ENCODE peak calls at places on chromosomes 12 and 14, in nine cellular contexts. One of them, this sample, is unnamed.

GRCh38 chr14:92754956-92755355 is 6.5 kb upstream of the LGMN start:
- DNase-seq in NCI-H774: peak
- DNase-seq in MG63: no peak
- DNase-seq in stimulated activated effector memory CD8-positive, alpha-beta T cell treated with anti-CD3 and anti-CD28 coated beads, Interleukin-12 subunit alpha, Interleukin-12 subunit beta, amount 100 ng/mL, for 72 hours: no peak
- DNase-seq in hepatocyte: no peak
- DNase-seq in cardiac muscle cell: no peak
- DNase-seq in stimulated activated naive CD4-positive, alpha-beta T cell treated with Interleukin-2 at 50 U/mL for 16 hours: no peak
- DNase-seq in fibroblast of mammary gland: no peak
- DNase-seq in stimulated activated CD4-positive, alpha-beta T cell treated with anti-CD3 and anti-CD28 coated beads, TNF-alpha, amount 100 ng/mL, for 48 hours: no peak
- DNase-seq in this sample: no peak

GRCh38 chr12:110266381-110266909 is 14.6 kb upstream of the ATP2A2 start:
- DNase-seq in NCI-H774: peak
- DNase-seq in stimulated activated effector memory CD8-positive, alpha-beta T cell treated with anti-CD3 and anti-CD28 coated beads, Interleukin-12 subunit alpha, Interleukin-12 subunit beta, amount 100 ng/mL, for 72 hours: no peak
- DNase-seq in fibroblast of mammary gland: no peak
- DNase-seq in cardiac muscle cell: no peak
- DNase-seq in hepatocyte: no peak
- DNase-seq in stimulated activated naive CD4-positive, alpha-beta T cell treated with Interleukin-2 at 50 U/mL for 16 hours: no peak
- DNase-seq in stimulated activated CD4-positive, alpha-beta T cell treated with anti-CD3 and anti-CD28 coated beads, TNF-alpha, amount 100 ng/mL, for 48 hours: no peak
- DNase-seq in MG63: no peak
- DNase-seq in this sample: no peak

GRCh38 chr12:114662512-114663177 is 21.3 kb downstream of the TBX3 start:
- DNase-seq in cardiac muscle cell: peak
- DNase-seq in stimulated activated naive CD4-positive, alpha-beta T cell treated with Interleukin-2 at 50 U/mL for 16 hours: peak
- DNase-seq in stimulated activated effector memory CD8-positive, alpha-beta T cell treated with anti-CD3 and anti-CD28 coated beads, Interleukin-12 subunit alpha, Interleukin-12 subunit beta, amount 100 ng/mL, for 72 hours: peak
- DNase-seq in stimulated activated CD4-positive, alpha-beta T cell treated with anti-CD3 and anti-CD28 coated beads, TNF-alpha, amount 100 ng/mL, for 48 hours: peak
- DNase-seq in fibroblast of mammary gland: peak
- DNase-seq in MG63: peak
- DNase-seq in NCI-H774: peak
- DNase-seq in hepatocyte: peak
- DNase-seq in this sample: peak

GRCh38 chr12:46459111-46459510 is 86.5 kb upstream of the SLC38A2 start:
- DNase-seq in hepatocyte: no peak
- DNase-seq in stimulated activated CD4-positive, alpha-beta T cell treated with anti-CD3 and anti-CD28 coated beads, TNF-alpha, amount 100 ng/mL, for 48 hours: no peak
- DNase-seq in NCI-H774: no peak
- DNase-seq in MG63: peak
- DNase-seq in fibroblast of mammary gland: peak
- DNase-seq in stimulated activated naive CD4-positive, alpha-beta T cell treated with Interleukin-2 at 50 U/mL for 16 hours: peak
- DNase-seq in cardiac muscle cell: no peak
- DNase-seq in stimulated activated effector memory CD8-positive, alpha-beta T cell treated with anti-CD3 and anti-CD28 coated beads, Interleukin-12 subunit alpha, Interleukin-12 subunit beta, amount 100 ng/mL, for 72 hours: no peak
- DNase-seq in this sample: no peak

GRCh38 chr14:103630364-103631108 is 1.5 kb downstream of the KLC1 start:
- DNase-seq in fibroblast of mammary gland: no peak
- DNase-seq in hepatocyte: no peak
- DNase-seq in cardiac muscle cell: no peak
- DNase-seq in stimulated activated effector memory CD8-positive, alpha-beta T cell treated with anti-CD3 and anti-CD28 coated beads, Interleukin-12 subunit alpha, Interleukin-12 subunit beta, amount 100 ng/mL, for 72 hours: no peak
- DNase-seq in stimulated activated CD4-positive, alpha-beta T cell treated with anti-CD3 and anti-CD28 coated beads, TNF-alpha, amount 100 ng/mL, for 48 hours: no peak
- DNase-seq in stimulated activated naive CD4-positive, alpha-beta T cell treated with Interleukin-2 at 50 U/mL for 16 hours: no peak
- DNase-seq in MG63: no peak
- DNase-seq in NCI-H774: no peak
- DNase-seq in this sample: no peak

GRCh38 chr12:107130830-107131760 is 37.7 kb upstream of the CRY1 start:
- DNase-seq in MG63: no peak
- DNase-seq in cardiac muscle cell: peak
- DNase-seq in stimulated activated effector memory CD8-positive, alpha-beta T cell treated with anti-CD3 and anti-CD28 coated beads, Interleukin-12 subunit alpha, Interleukin-12 subunit beta, amount 100 ng/mL, for 72 hours: no peak
- DNase-seq in hepatocyte: peak
- DNase-seq in fibroblast of mammary gland: no peak
- DNase-seq in stimulated activated naive CD4-positive, alpha-beta T cell treated with Interleukin-2 at 50 U/mL for 16 hours: no peak
- DNase-seq in stimulated activated CD4-positive, alpha-beta T cell treated with anti-CD3 and anti-CD28 coated beads, TNF-alpha, amount 100 ng/mL, for 48 hours: no peak
- DNase-seq in NCI-H774: peak
- DNase-seq in this sample: peak

GRCh38 chr12:18703916-18704315 is 33.9 kb downstream of the PLCZ1 start:
- DNase-seq in NCI-H774: no peak
- DNase-seq in cardiac muscle cell: no peak
- DNase-seq in hepatocyte: no peak
- DNase-seq in stimulated activated CD4-positive, alpha-beta T cell treated with anti-CD3 and anti-CD28 coated beads, TNF-alpha, amount 100 ng/mL, for 48 hours: no peak
- DNase-seq in MG63: no peak
- DNase-seq in stimulated activated effector memory CD8-positive, alpha-beta T cell treated with anti-CD3 and anti-CD28 coated beads, Interleukin-12 subunit alpha, Interleukin-12 subunit beta, amount 100 ng/mL, for 72 hours: no peak
- DNase-seq in fibroblast of mammary gland: no peak
- DNase-seq in stimulated activated naive CD4-positive, alpha-beta T cell treated with Interleukin-2 at 50 U/mL for 16 hours: no peak
- DNase-seq in this sample: no peak

GRCh38 chr14:82710257-82710841 is 1176.7 kb upstream of the SEL1L start:
- DNase-seq in NCI-H774: no peak
- DNase-seq in MG63: peak
- DNase-seq in stimulated activated CD4-positive, alpha-beta T cell treated with anti-CD3 and anti-CD28 coated beads, TNF-alpha, amount 100 ng/mL, for 48 hours: peak
- DNase-seq in stimulated activated effector memory CD8-positive, alpha-beta T cell treated with anti-CD3 and anti-CD28 coated beads, Interleukin-12 subunit alpha, Interleukin-12 subunit beta, amount 100 ng/mL, for 72 hours: no peak
- DNase-seq in hepatocyte: peak
- DNase-seq in cardiac muscle cell: peak
- DNase-seq in stimulated activated naive CD4-positive, alpha-beta T cell treated with Interleukin-2 at 50 U/mL for 16 hours: no peak
- DNase-seq in fibroblast of mammary gland: peak
- DNase-seq in this sample: peak

GRCh38 chr12:42299392-42300308 is 26.2 kb downstream of the ZCRB1 start:
- DNase-seq in stimulated activated effector memory CD8-positive, alpha-beta T cell treated with anti-CD3 and anti-CD28 coated beads, Interleukin-12 subunit alpha, Interleukin-12 subunit beta, amount 100 ng/mL, for 72 hours: peak
- DNase-seq in stimulated activated CD4-positive, alpha-beta T cell treated with anti-CD3 and anti-CD28 coated beads, TNF-alpha, amount 100 ng/mL, for 48 hours: peak
- DNase-seq in fibroblast of mammary gland: peak
- DNase-seq in MG63: peak
- DNase-seq in hepatocyte: no peak
- DNase-seq in NCI-H774: no peak
- DNase-seq in cardiac muscle cell: no peak
- DNase-seq in stimulated activated naive CD4-positive, alpha-beta T cell treated with Interleukin-2 at 50 U/mL for 16 hours: peak
- DNase-seq in this sample: no peak

GRCh38 chr14:72024043-72024407 is 91.8 kb downstream of the RGS6 start:
- DNase-seq in NCI-H774: peak
- DNase-seq in MG63: peak
- DNase-seq in fibroblast of mammary gland: peak
- DNase-seq in stimulated activated effector memory CD8-positive, alpha-beta T cell treated with anti-CD3 and anti-CD28 coated beads, Interleukin-12 subunit alpha, Interleukin-12 subunit beta, amount 100 ng/mL, for 72 hours: no peak
- DNase-seq in stimulated activated naive CD4-positive, alpha-beta T cell treated with Interleukin-2 at 50 U/mL for 16 hours: peak
- DNase-seq in cardiac muscle cell: peak
- DNase-seq in stimulated activated CD4-positive, alpha-beta T cell treated with anti-CD3 and anti-CD28 coated beads, TNF-alpha, amount 100 ng/mL, for 48 hours: peak
- DNase-seq in hepatocyte: peak
- DNase-seq in this sample: no peak

GRCh38 chr12:57110189-57111045 is 745 bp downstream of the STAT6 start:
- DNase-seq in stimulated activated effector memory CD8-positive, alpha-beta T cell treated with anti-CD3 and anti-CD28 coated beads, Interleukin-12 subunit alpha, Interleukin-12 subunit beta, amount 100 ng/mL, for 72 hours: peak
- DNase-seq in cardiac muscle cell: peak
- DNase-seq in stimulated activated naive CD4-positive, alpha-beta T cell treated with Interleukin-2 at 50 U/mL for 16 hours: peak
- DNase-seq in MG63: peak
- DNase-seq in NCI-H774: peak
- DNase-seq in hepatocyte: peak
- DNase-seq in stimulated activated CD4-positive, alpha-beta T cell treated with anti-CD3 and anti-CD28 coated beads, TNF-alpha, amount 100 ng/mL, for 48 hours: peak
- DNase-seq in fibroblast of mammary gland: peak
- DNase-seq in this sample: no peak

This sample was measured in NCI-H2107.